ENCODE peak calls at places on chromosomes 16 and 17, in eight cellular contexts. U, Z, P, K, Y, S, O and G are unnamed samples. For H3K36me3, the result is how much of the 10 kb centered on the place peaks cover.

GRCh38 chr16:81586421-81586820 is 141.8 kb downstream of the CMIP start:
- DNase-seq in S (no peak), P (no peak), K (no peak), O (no peak), Z (no peak), U (no peak), Y (no peak), G (no peak)

GRCh38 chr17:75459590-75460267 is 3.3 kb downstream of the TMEM94 start:
- DNase-seq in O (no peak), K (no peak), Z (no peak), Y (no peak), P (no peak), U (no peak), S (peak), G (peak)

GRCh38 chr17:75571197-75571884 is 16.3 kb upstream of the MYO15B start:
- DNase-seq in S (peak), P (peak), U (no peak), O (no peak), K (no peak), Z (no peak), Y (no peak), G (no peak)

GRCh38 chr16:77759821-77760220 is 28.5 kb upstream of the VAT1L start:
- DNase-seq in K (no peak), O (no peak), P (no peak), Y (peak), S (no peak), U (no peak), Z (no peak), G (no peak)

GRCh38 chr16:69890114-69890890 is 60.8 kb upstream of the CLEC18A start:
- DNase-seq in U (peak), Y (peak), P (peak), Z (peak), O (no peak), S (no peak), K (peak), G (peak)

GRCh38 chr16:86261379-86261778 is 248.9 kb upstream of the FOXF1 start:
- DNase-seq in U (no peak), O (no peak), S (peak), K (no peak), Z (no peak), P (no peak), Y (peak), G (no peak)

GRCh38 chr17:43536236-43537088 is 9.7 kb downstream of the ETV4 start:
- DNase-seq in Z (no peak), O (no peak), S (peak), K (no peak), P (no peak), Y (peak), U (no peak), G (no peak)

GRCh38 chr17:6072157-6072556 is 2.0 kb downstream of the WSCD1 start:
- DNase-seq in Y (peak), K (no peak), S (no peak), P (no peak), U (no peak), O (no peak), Z (no peak), G (no peak)

GRCh38 chr16:17017442-17017841 is 453.3 kb downstream of the XYLT1 start:
- DNase-seq in Z (no peak), O (no peak), S (no peak), P (no peak), U (no peak), K (no peak), Y (no peak), G (no peak)

GRCh38 chr16:66422366-66422765 is 4.7 kb upstream of the BEAN1 start:
- DNase-seq in P (no peak), Z (no peak), O (no peak), S (no peak), U (no peak), K (no peak), Y (no peak), G (no peak)

GRCh38 chr17:1561420-1562177 is 993 bp downstream of the PITPNA start:
- DNase-seq in U (no peak), S (peak), O (no peak), K (no peak), Y (peak), Z (peak), P (no peak), G (peak)

GRCh38 chr16:73280366-73280765 is 232.4 kb upstream of the ZFHX3 start:
- DNase-seq in U (no peak), K (no peak), O (no peak), P (no peak), Z (no peak), S (no peak), Y (peak), G (no peak)

GRCh38 chr17:19948100-19948943 is 29.3 kb downstream of the AKAP10 start:
- DNase-seq in U (peak), S (no peak), O (no peak), Z (no peak), P (no peak), K (no peak), Y (no peak), G (peak)

GRCh38 chr16:87698241-87698640 is 67.5 kb downstream of the KLHDC4 start:
- DNase-seq in U (no peak), Y (no peak), O (no peak), P (no peak), K (no peak), Z (no peak), S (peak), G (no peak)

GRCh38 chr16:9364721-9365693 is 273.6 kb downstream of the HAPSTR1 start:
- DNase-seq in P (peak), U (peak), S (no peak), O (no peak), Z (peak), Y (no peak), K (no peak), G (no peak)

GRCh38 chr17:17305282-17305801 is 2.2 kb downstream of the NT5M start:
- DNase-seq in U (no peak), S (peak), O (no peak), P (no peak), Y (no peak), Z (no peak), K (no peak), G (peak)

GRCh38 chr16:1538804-1539520 is 5.5 kb downstream of the TMEM204 start:
- DNase-seq in K (no peak), Y (no peak), U (no peak), S (peak), Z (no peak), O (no peak), P (no peak), G (peak)

GRCh38 chr16:68228652-68229051 is 7.3 kb downstream of the ESRP2 start:
- DNase-seq in Y (no peak), O (no peak), U (no peak), Z (no peak), K (no peak), S (no peak), P (no peak), G (no peak)

GRCh38 chr17:51355314-51356083 is 95.2 kb downstream of the UTP18 start:
- DNase-seq in U (no peak), P (no peak), Z (no peak), Y (peak), K (no peak), O (no peak), S (no peak), G (no peak)

GRCh38 chr17:72434991-72435618 is 314.3 kb downstream of the SOX9 start:
- DNase-seq in S (no peak), O (no peak), Z (no peak), Y (no peak), K (no peak), P (no peak), U (peak), G (no peak)

DNA sequence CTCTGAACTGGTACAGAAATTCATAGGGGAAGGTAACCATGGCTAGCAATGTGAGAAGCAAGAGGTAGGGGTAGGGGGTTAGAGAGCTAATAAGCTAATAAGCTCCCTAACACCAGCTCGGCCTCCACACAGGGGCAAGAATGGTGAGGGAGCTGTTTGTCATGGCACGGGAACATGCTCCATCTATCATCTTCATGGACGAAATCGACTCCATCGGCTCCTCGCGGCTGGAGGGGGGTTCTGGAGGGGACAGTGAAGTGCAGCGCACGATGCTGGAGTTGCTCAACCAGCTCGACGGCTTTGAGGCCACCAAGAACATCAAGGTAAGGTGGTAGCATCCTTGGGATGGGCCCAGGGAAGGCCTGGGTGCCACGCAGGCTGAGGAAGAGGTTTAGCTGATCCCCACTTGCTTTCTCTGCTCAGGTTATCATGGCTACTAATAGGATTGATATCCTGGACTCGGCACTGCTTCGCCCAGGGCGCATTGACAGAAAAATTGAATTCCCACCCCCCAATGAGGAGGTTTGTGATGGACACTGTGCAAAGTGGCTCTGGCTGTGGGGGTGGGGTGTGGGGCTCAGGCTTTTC is 3.5 kb upstream of the FTSJ3 start:
- DNase-seq in K (no peak), U (no peak), Y (no peak), S (no peak), Z (no peak), P (no peak), O (no peak), G (peak)
- H3K36me3 ChIP-seq in K (half or more), U (under half), Y (under half), S (half or more), Z (half or more), P (under half), O (half or more), G (half or more)

GRCh38 chr16:19859166-19859565 is 25.5 kb downstream of the GPRC5B start:
- DNase-seq in S (no peak), Y (no peak), P (no peak), K (no peak), Z (no peak), U (no peak), O (no peak), G (no peak)
- H3K36me3 ChIP-seq in S (under half), Y (under half), P (under half), K (half or more), Z (half or more), U (under half), O (under half), G (under half)

DNA sequence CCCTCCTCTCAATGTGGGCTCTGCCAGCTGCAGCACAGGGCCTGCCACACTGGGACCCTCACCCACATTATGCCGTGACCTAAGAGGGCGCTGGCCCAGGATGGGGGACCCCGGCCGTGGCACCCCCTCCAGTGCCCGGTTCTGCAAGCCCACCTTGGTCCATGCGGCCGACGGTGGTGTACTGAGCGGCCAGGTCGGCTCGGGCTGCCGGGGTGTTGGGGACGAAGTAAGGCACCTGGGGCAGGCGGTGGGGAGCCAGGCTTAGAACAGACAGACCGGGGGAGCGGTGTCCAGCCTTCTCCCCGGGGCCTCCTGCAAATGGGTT is 6.5 kb downstream of the SGSH start:
- DNase-seq in S (no peak), O (no peak), K (no peak), Y (no peak), P (no peak), Z (no peak), U (no peak), G (no peak)
- H3K36me3 ChIP-seq in S (under half), O (under half), K (half or more), Y (under half), P (under half), Z (half or more), U (under half), G (under half)

GRCh38 chr16:11001611-11002010 is 57.2 kb downstream of the CLEC16A start:
- DNase-seq in Y (no peak), P (no peak), O (no peak), K (no peak), Z (no peak), U (no peak), S (no peak), G (no peak)
- H3K36me3 ChIP-seq in Y (under half), P (under half), O (under half), K (under half), Z (under half), U (under half), S (half or more), G (under half)